ENCODE peak calls at places on chromosome 12, in seven cellular contexts. B is GM12865; U is cardiac muscle cell; K is CD8-positive, alpha-beta T cell; G is fibroblast of pulmonary artery; C is HepG2; R is Calu3. T is an unnamed sample.

GRCh38 chr12:2057041-2057792 is 4.4 kb downstream of the CACNA1C start:
- DNase-seq in C (peak), B (peak), R (peak), K (no peak), U (peak), G (peak), T (peak)

GRCh38 chr12:2323538-2324261 is 270.9 kb downstream of the CACNA1C start:
- DNase-seq in C (no peak), R (no peak), U (peak), B (no peak), G (no peak), K (no peak), T (no peak)

GRCh38 chr12:26135010-26135420 is 10.2 kb upstream of the BHLHE41 start:
- DNase-seq in U (no peak), R (peak), K (no peak), B (no peak), C (no peak), G (peak), T (no peak)

GRCh38 chr12:89384050-89384749 is 31.9 kb upstream of the DUSP6 start:
- DNase-seq in B (no peak), K (no peak), C (peak), U (peak), R (peak), G (peak), T (no peak)

GRCh38 chr12:47725893-47726292 is 603 bp upstream of the ENDOU start:
- DNase-seq in C (no peak), B (peak), K (no peak), R (no peak), U (no peak), G (peak), T (peak)

GRCh38 chr12:52441320-52441911 is 7.2 kb upstream of the KRT75 start:
- DNase-seq in R (no peak), U (no peak), C (peak), B (no peak), K (no peak), G (peak), T (no peak)

GRCh38 chr12:93441111-93441616 is 583 bp downstream of the UBE2N start:
- DNase-seq in G (no peak), K (peak), C (no peak), U (peak), R (peak), B (peak), T (peak)

GRCh38 chr12:96811083-96811482 is 96.0 kb upstream of the NEDD1 start:
- DNase-seq in G (peak), B (no peak), U (no peak), K (no peak), C (peak), R (peak), T (no peak)

GRCh38 chr12:106598003-106598402 is 15.2 kb downstream of the RFX4 start:
- DNase-seq in G (no peak), U (no peak), C (no peak), R (no peak), K (no peak), B (no peak), T (no peak)

DNA sequence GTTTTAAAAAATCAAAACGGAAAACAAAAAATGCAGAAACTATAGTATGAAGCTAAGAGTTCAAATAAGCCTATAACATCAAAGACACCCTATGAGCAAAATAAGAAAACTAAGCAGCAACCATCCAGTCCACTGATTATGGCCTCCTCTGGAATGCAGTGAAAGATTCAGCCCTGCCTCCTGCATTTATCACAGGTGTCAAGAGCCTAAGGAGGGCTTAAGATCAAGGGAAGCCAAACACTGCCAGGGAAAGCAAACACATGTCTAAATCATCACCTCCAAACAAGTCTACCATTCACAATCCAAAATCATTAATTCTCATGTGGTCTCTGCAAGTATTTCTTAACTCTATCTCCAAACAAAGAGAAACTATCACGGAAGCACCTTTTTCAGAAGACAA is 28.4 kb downstream of the SARNP start:
- DNase-seq in K (no peak), R (no peak), G (no peak), U (peak), C (no peak), B (no peak), T (no peak)
- TF ChIP-seq CTCF in K (no peak), R (no peak), G (no peak), U (no peak), C (no peak), B (no peak), T (no peak)

GRCh38 chr12:107891967-107892366 is 117.5 kb downstream of the ASCL4 start:
- DNase-seq in K (no peak), R (no peak), C (no peak), B (peak), G (peak), U (no peak), T (no peak)
- TF ChIP-seq CTCF in K (no peak), R (peak), C (peak), B (peak), G (peak), U (peak), T (peak)

GRCh38 chr12:105319691-105320209 is 10.7 kb upstream of the C12orf75 start:
- DNase-seq in U (no peak), K (no peak), G (no peak), B (peak), C (no peak), R (no peak), T (no peak)
- TF ChIP-seq CTCF in U (no peak), K (peak), G (no peak), B (no peak), C (no peak), R (no peak), T (no peak)

DNA sequence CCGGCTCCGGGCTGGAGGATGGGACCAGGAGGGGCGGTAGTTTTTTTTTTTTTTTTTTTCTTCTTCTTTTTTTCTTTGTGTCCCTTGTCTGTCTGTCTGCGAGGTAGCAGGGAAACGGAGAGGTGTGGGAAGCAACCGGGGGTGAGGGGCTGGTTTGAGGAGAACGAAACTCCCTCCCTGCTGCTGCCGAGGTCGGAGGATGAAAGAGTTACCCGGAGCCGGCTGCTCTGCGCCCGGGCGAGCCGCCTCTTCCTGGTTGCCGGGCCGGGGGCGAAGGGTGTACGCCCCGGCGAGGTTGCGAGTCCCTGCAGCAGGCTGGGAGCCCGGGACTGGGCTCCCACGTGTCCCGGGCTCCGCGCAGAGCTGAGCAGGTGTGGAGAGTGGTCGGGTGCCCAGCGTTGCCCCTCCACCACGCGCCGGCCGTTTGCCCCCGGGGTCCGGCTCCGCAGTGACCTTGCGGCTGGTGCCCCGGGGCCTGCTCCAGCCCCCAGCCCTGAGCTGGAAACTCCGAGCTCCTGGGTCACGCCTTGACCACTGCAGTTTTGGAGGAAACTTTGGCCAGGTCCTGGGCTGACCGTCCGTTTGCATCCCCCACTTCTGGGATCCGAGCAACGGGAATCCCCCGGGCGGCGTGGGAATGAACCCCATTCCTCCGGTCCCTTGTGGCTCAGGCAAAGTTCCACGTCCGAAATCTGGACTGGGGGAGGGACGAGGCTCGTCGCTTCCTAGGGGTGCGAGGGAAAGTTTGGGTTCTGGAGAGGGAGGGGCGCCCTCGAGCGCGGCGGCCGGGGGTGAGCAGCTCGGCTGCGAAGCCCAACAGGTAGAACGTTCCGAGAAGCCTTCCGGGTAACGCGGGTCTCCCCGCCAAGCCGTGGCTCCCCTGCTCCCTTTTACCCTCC is 1.2 kb downstream of the CHST11 start:
- DNase-seq in C (no peak), U (peak), R (peak), B (peak), K (peak), G (no peak), T (peak)
- TF ChIP-seq CTCF in C (no peak), U (peak), R (no peak), B (no peak), K (no peak), G (no peak), T (no peak)

T was measured in GM10248.